ENCODE peak calls at places on chromosome 11, in five cellular contexts. One of them, this sample, is unnamed.

GRCh38 chr11:10716122-10716521 is 22.6 kb upstream of the IRAG1 start:
- DNase-seq in cardiac fibroblast: peak
- DNase-seq in fibroblast of the aortic adventitia: peak
- DNase-seq in NB4: no peak
- DNase-seq in PC-9: peak
- DNase-seq in this sample: no peak

GRCh38 chr11:5726351-5726750 is 9.9 kb upstream of the OR56B1 start:
- DNase-seq in PC-9: no peak
- DNase-seq in cardiac fibroblast: no peak
- DNase-seq in NB4: no peak
- DNase-seq in fibroblast of the aortic adventitia: no peak
- DNase-seq in this sample: no peak

GRCh38 chr11:22536036-22536435 is 89.6 kb downstream of the FANCF start:
- DNase-seq in PC-9: no peak
- DNase-seq in NB4: no peak
- DNase-seq in cardiac fibroblast: peak
- DNase-seq in fibroblast of the aortic adventitia: no peak
- DNase-seq in this sample: no peak

GRCh38 chr11:76288166-76288978 is 82.1 kb upstream of the WNT11 start:
- DNase-seq in PC-9: no peak
- DNase-seq in NB4: peak
- DNase-seq in cardiac fibroblast: no peak
- DNase-seq in fibroblast of the aortic adventitia: no peak
- DNase-seq in this sample: peak

GRCh38 chr11:47342854-47343253 is 9.6 kb downstream of the MYBPC3 start:
- DNase-seq in cardiac fibroblast: no peak
- DNase-seq in NB4: no peak
- DNase-seq in fibroblast of the aortic adventitia: no peak
- DNase-seq in PC-9: no peak
- DNase-seq in this sample: no peak

GRCh38 chr11:75347781-75348613 is 3.5 kb downstream of the ARRB1 start:
- DNase-seq in NB4: no peak
- DNase-seq in fibroblast of the aortic adventitia: peak
- DNase-seq in PC-9: peak
- DNase-seq in cardiac fibroblast: peak
- DNase-seq in this sample: no peak

GRCh38 chr11:93895106-93895862 is 44.9 kb upstream of the VSTM5 start:
- DNase-seq in fibroblast of the aortic adventitia: peak
- DNase-seq in PC-9: peak
- DNase-seq in cardiac fibroblast: peak
- DNase-seq in NB4: peak
- DNase-seq in this sample: peak

GRCh38 chr11:19512621-19513020 is 200.0 kb upstream of the NAV2 start:
- DNase-seq in cardiac fibroblast: peak
- DNase-seq in PC-9: no peak
- DNase-seq in fibroblast of the aortic adventitia: peak
- DNase-seq in NB4: no peak
- DNase-seq in this sample: no peak

GRCh38 chr11:114132944-114133394 is 73.5 kb downstream of the ZBTB16 start:
- DNase-seq in PC-9: no peak
- DNase-seq in cardiac fibroblast: peak
- DNase-seq in fibroblast of the aortic adventitia: peak
- DNase-seq in NB4: no peak
- DNase-seq in this sample: no peak

GRCh38 chr11:112968988-112969714 is 7.9 kb downstream of the NCAM1 start:
- DNase-seq in cardiac fibroblast: no peak
- DNase-seq in PC-9: no peak
- DNase-seq in fibroblast of the aortic adventitia: peak
- DNase-seq in NB4: peak
- DNase-seq in this sample: no peak

GRCh38 chr11:44530413-44531115 is 34.9 kb upstream of the CD82 start:
- DNase-seq in cardiac fibroblast: peak
- DNase-seq in fibroblast of the aortic adventitia: peak
- DNase-seq in NB4: no peak
- DNase-seq in PC-9: no peak
- DNase-seq in this sample: no peak

GRCh38 chr11:45390407-45390806 is 104.3 kb upstream of the SYT13 start:
- DNase-seq in NB4: peak
- DNase-seq in cardiac fibroblast: no peak
- DNase-seq in fibroblast of the aortic adventitia: no peak
- DNase-seq in PC-9: no peak
- DNase-seq in this sample: no peak

GRCh38 chr11:59918494-59918893 is 19.7 kb upstream of the OOSP1 start:
- DNase-seq in PC-9: no peak
- DNase-seq in cardiac fibroblast: peak
- DNase-seq in NB4: no peak
- DNase-seq in fibroblast of the aortic adventitia: peak
- DNase-seq in this sample: no peak

GRCh38 chr11:87215236-87215635 is 177.5 kb downstream of the TMEM135 start:
- DNase-seq in fibroblast of the aortic adventitia: no peak
- DNase-seq in cardiac fibroblast: peak
- DNase-seq in PC-9: no peak
- DNase-seq in NB4: peak
- DNase-seq in this sample: no peak

GRCh38 chr11:103601230-103601846 is 435.1 kb upstream of the DDI1 start:
- DNase-seq in cardiac fibroblast: peak
- DNase-seq in PC-9: peak
- DNase-seq in NB4: peak
- DNase-seq in fibroblast of the aortic adventitia: peak
- DNase-seq in this sample: peak

GRCh38 chr11:1568451-1568911 is 3.6 kb downstream of the DUSP8 start:
- DNase-seq in cardiac fibroblast: no peak
- DNase-seq in fibroblast of the aortic adventitia: no peak
- DNase-seq in NB4: peak
- DNase-seq in PC-9: no peak
- DNase-seq in this sample: peak

GRCh38 chr11:88482871-88483301 is 145.3 kb upstream of the CTSC start:
- DNase-seq in PC-9: peak
- DNase-seq in NB4: no peak
- DNase-seq in fibroblast of the aortic adventitia: peak
- DNase-seq in cardiac fibroblast: peak
- DNase-seq in this sample: peak

GRCh38 chr11:132520199-132520598 is 1012.1 kb downstream of the OPCML start:
- DNase-seq in cardiac fibroblast: no peak
- DNase-seq in NB4: no peak
- DNase-seq in fibroblast of the aortic adventitia: no peak
- DNase-seq in PC-9: no peak
- DNase-seq in this sample: no peak

GRCh38 chr11:10784229-10785145 is 24.2 kb downstream of the EIF4G2 start:
- DNase-seq in NB4: no peak
- DNase-seq in fibroblast of the aortic adventitia: peak
- DNase-seq in cardiac fibroblast: peak
- DNase-seq in PC-9: no peak
- DNase-seq in this sample: no peak

GRCh38 chr11:108453207-108453835 is 14.0 kb downstream of the C11orf65 start:
- DNase-seq in NB4: no peak
- DNase-seq in cardiac fibroblast: no peak
- DNase-seq in fibroblast of the aortic adventitia: no peak
- DNase-seq in PC-9: no peak
- DNase-seq in this sample: no peak

GRCh38 chr11:130312046-130312445 is 2.7 kb downstream of the ZBTB44 start:
- DNase-seq in PC-9: no peak
- DNase-seq in NB4: no peak
- DNase-seq in cardiac fibroblast: no peak
- DNase-seq in fibroblast of the aortic adventitia: no peak
- DNase-seq in this sample: no peak

GRCh38 chr11:130313383-130314183 is 1.1 kb downstream of the ZBTB44 start:
- DNase-seq in NB4: peak
- DNase-seq in PC-9: peak
- DNase-seq in cardiac fibroblast: peak
- DNase-seq in fibroblast of the aortic adventitia: peak
- DNase-seq in this sample: peak

GRCh38 chr11:130315354-130315970 is 745 bp upstream of the ZBTB44 start:
- DNase-seq in fibroblast of the aortic adventitia: no peak
- DNase-seq in NB4: peak
- DNase-seq in cardiac fibroblast: no peak
- DNase-seq in PC-9: no peak
- DNase-seq in this sample: peak

GRCh38 chr11:130314749-130315285 is at the start of gene ZBTB44:
- DNase-seq in PC-9: peak
- DNase-seq in fibroblast of the aortic adventitia: peak
- DNase-seq in NB4: peak
- DNase-seq in cardiac fibroblast: peak
- DNase-seq in this sample: peak

DNA sequence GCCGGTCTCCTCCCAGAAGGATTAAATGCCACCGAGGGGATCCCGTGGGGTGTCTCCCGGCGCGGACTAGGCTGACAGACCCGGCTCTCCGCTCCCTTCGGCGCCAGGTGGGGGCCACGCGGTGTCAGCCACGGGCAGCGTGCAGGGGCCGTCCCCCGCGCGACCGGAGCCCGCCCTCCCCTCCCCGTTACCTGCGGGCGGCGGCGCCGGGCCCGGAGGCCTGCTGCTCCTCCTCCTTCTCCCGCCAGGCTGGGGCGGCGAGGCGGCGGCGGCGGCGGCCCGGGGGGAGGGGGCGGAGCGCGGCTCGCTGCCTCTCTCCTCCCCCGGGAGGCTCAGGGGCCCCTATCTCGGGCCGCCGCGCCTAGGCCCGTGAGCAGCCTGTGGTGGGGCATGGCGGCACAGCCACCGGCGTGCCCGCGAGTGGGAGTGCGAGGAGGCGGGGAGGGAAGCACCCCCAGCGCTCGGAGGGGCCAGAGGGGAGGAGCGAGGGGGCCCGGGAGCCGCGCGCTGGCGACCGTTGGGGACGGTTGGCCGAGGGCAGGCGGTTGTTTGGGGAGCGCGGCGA is 451 bp downstream of the ZBTB44 start:
- DNase-seq in PC-9: no peak
- DNase-seq in NB4: no peak
- DNase-seq in fibroblast of the aortic adventitia: peak
- DNase-seq in cardiac fibroblast: peak
- DNase-seq in this sample: no peak
- H3K4me3 ChIP-seq in PC-9: peak
- H3K4me3 ChIP-seq in NB4: peak
- H3K4me3 ChIP-seq in fibroblast of the aortic adventitia: peak
- H3K4me3 ChIP-seq in cardiac fibroblast: peak
- H3K4me3 ChIP-seq in this sample: peak

DNA sequence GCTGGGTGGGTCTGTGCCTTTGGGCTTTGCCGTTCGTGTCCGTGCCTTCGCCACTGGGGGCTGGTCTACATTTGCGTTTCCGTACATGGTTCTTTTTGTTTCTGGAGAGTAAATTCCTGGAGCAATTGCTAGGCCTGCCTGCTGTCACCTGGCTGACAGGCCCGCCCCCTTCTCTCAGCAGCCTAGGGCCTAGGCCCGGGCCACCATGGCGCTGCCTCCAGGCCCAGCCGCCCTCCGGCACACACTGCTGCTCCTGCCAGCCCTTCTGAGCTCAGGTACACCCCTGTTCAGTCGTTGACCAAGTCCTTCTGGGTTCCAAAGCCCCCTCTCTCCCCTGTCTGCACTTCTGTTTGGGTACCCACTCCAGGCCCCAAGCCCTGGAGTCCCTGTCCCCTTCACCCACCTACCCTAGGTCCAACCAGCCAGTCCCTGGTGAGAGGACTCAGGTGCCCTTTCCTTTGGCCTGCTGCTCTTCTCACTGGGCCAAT is 649 bp downstream of the TMEM25 start:
- DNase-seq in NB4: no peak
- DNase-seq in cardiac fibroblast: no peak
- DNase-seq in PC-9: no peak
- DNase-seq in fibroblast of the aortic adventitia: no peak
- DNase-seq in this sample: no peak
- H3K4me3 ChIP-seq in NB4: no peak
- H3K4me3 ChIP-seq in cardiac fibroblast: peak
- H3K4me3 ChIP-seq in PC-9: peak
- H3K4me3 ChIP-seq in fibroblast of the aortic adventitia: peak
- H3K4me3 ChIP-seq in this sample: no peak

GRCh38 chr11:30585067-30585891 is 874 bp downstream of the MPPED2 start:
- DNase-seq in NB4: no peak
- DNase-seq in PC-9: no peak
- DNase-seq in fibroblast of the aortic adventitia: no peak
- DNase-seq in cardiac fibroblast: no peak
- DNase-seq in this sample: no peak
- H3K4me3 ChIP-seq in NB4: no peak
- H3K4me3 ChIP-seq in PC-9: no peak
- H3K4me3 ChIP-seq in fibroblast of the aortic adventitia: peak
- H3K4me3 ChIP-seq in cardiac fibroblast: peak
- H3K4me3 ChIP-seq in this sample: peak

GRCh38 chr11:67372232-67372992 is 986 bp downstream of the CLCF1 start:
- DNase-seq in PC-9: no peak
- DNase-seq in cardiac fibroblast: no peak
- DNase-seq in NB4: peak
- DNase-seq in fibroblast of the aortic adventitia: no peak
- DNase-seq in this sample: no peak
- H3K4me3 ChIP-seq in PC-9: peak
- H3K4me3 ChIP-seq in cardiac fibroblast: peak
- H3K4me3 ChIP-seq in NB4: peak
- H3K4me3 ChIP-seq in fibroblast of the aortic adventitia: peak
- H3K4me3 ChIP-seq in this sample: peak

GRCh38 chr11:125110506-125110905 is 920 bp downstream of the TMEM218 start:
- DNase-seq in PC-9: no peak
- DNase-seq in cardiac fibroblast: peak
- DNase-seq in fibroblast of the aortic adventitia: no peak
- DNase-seq in NB4: peak
- DNase-seq in this sample: peak

GRCh38 chr11:125111341-125112234 is at the start of gene TMEM218:
- DNase-seq in PC-9: peak
- DNase-seq in NB4: peak
- DNase-seq in cardiac fibroblast: peak
- DNase-seq in fibroblast of the aortic adventitia: peak
- DNase-seq in this sample: peak

GRCh38 chr11:125110996-125111340 is 458 bp downstream of the TMEM218 start:
- DNase-seq in NB4: no peak
- DNase-seq in fibroblast of the aortic adventitia: no peak
- DNase-seq in PC-9: no peak
- DNase-seq in cardiac fibroblast: no peak
- DNase-seq in this sample: no peak

GRCh38 chr11:125114518-125114917 is 3.1 kb upstream of the TMEM218 start:
- DNase-seq in cardiac fibroblast: peak
- DNase-seq in PC-9: no peak
- DNase-seq in fibroblast of the aortic adventitia: no peak
- DNase-seq in NB4: peak
- DNase-seq in this sample: peak

DNA sequence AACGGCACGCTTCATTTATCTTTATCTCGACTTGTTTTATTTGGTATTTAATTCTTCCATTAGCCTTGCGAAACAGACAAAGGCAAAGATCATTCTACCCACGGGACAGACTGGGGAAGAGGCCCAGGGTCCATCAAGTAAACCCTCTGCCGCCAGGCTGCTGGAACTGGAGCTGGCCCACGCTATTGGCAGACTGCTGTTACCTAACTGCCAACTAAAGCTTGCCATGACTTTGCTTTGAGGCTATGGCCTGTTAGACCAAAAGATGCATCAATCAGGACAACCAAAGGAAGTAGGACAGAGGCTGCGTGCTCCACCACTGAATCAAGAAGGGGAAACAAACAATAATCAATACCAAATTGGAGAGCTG is 794 bp upstream of the TMEM218 start:
- DNase-seq in NB4: no peak
- DNase-seq in cardiac fibroblast: no peak
- DNase-seq in PC-9: no peak
- DNase-seq in fibroblast of the aortic adventitia: no peak
- DNase-seq in this sample: no peak
- H3K4me3 ChIP-seq in NB4: peak
- H3K4me3 ChIP-seq in cardiac fibroblast: peak
- H3K4me3 ChIP-seq in PC-9: peak
- H3K4me3 ChIP-seq in fibroblast of the aortic adventitia: peak
- H3K4me3 ChIP-seq in this sample: peak

GRCh38 chr11:65059523-65059922 is 1.2 kb upstream of the NAALADL1 start:
- DNase-seq in NB4: no peak
- DNase-seq in fibroblast of the aortic adventitia: no peak
- DNase-seq in PC-9: no peak
- DNase-seq in cardiac fibroblast: no peak
- DNase-seq in this sample: no peak
- H3K4me3 ChIP-seq in NB4: no peak
- H3K4me3 ChIP-seq in fibroblast of the aortic adventitia: no peak
- H3K4me3 ChIP-seq in PC-9: no peak
- H3K4me3 ChIP-seq in cardiac fibroblast: no peak
- H3K4me3 ChIP-seq in this sample: no peak

GRCh38 chr11:126989942-126990715 is 10.4 kb downstream of the KIRREL3 start:
- DNase-seq in fibroblast of the aortic adventitia: peak
- DNase-seq in cardiac fibroblast: peak
- DNase-seq in PC-9: no peak
- DNase-seq in NB4: peak
- DNase-seq in this sample: peak
- H3K4me3 ChIP-seq in fibroblast of the aortic adventitia: no peak
- H3K4me3 ChIP-seq in cardiac fibroblast: no peak
- H3K4me3 ChIP-seq in PC-9: no peak
- H3K4me3 ChIP-seq in NB4: no peak
- H3K4me3 ChIP-seq in this sample: no peak